ENCODE peak calls at places on chromosomes 1 and 21, in five cellular contexts. L is neuronal stem cell, F is GM23338, Z is mammary epithelial cell, H is IMR-90. N is an unnamed sample.

GRCh38 chr1:14606632-14607031 is 8.1 kb downstream of the KAZN start:
- DNase-seq in L (no peak), F (no peak), Z (no peak), H (no peak), N (no peak)

GRCh38 chr1:187527346-187527745 is 698.6 kb downstream of the PLA2G4A start:
- DNase-seq in L (no peak), F (no peak), Z (no peak), H (peak; percentile 24), N (no peak)

GRCh38 chr1:169113613-169114119 is 7.2 kb downstream of the ATP1B1 start:
- DNase-seq in L (no peak), F (peak; percentile 65), Z (peak; percentile 87), H (peak; percentile 95), N (peak; percentile 97)

GRCh38 chr1:41773144-41773571 is 145.6 kb downstream of the HIVEP3 start:
- DNase-seq in L (no peak), F (no peak), Z (peak; percentile 59), H (peak; percentile 80), N (peak; percentile 65)

GRCh38 chr1:206004821-206005220 is 1.6 kb upstream of the RAB7B start:
- DNase-seq in L (no peak), F (no peak), Z (peak; percentile 77), H (no peak), N (no peak)

GRCh38 chr21:42433946-42434551 is 30.3 kb downstream of the UBASH3A start:
- DNase-seq in L (no peak), F (no peak), Z (peak; percentile 45), H (no peak), N (no peak)

GRCh38 chr1:74463301-74463988 is 49.0 kb downstream of the LRRC53 start:
- DNase-seq in L (no peak), F (no peak), Z (peak; percentile 3), H (peak; percentile 65), N (peak; percentile 58)

GRCh38 chr1:39105841-39106765 is 80.0 kb downstream of the NDUFS5 start:
- DNase-seq in L (no peak), F (peak; percentile 62), Z (peak; percentile 53), H (no peak), N (no peak)

GRCh38 chr1:165353731-165354671 is 2.5 kb downstream of the LMX1A start:
- DNase-seq in L (no peak), F (peak; percentile 76), Z (no peak), H (no peak), N (no peak)

GRCh38 chr1:205073511-205073910 is 10.7 kb downstream of the TMEM81 start:
- DNase-seq in L (no peak), F (no peak), Z (peak; percentile 78), H (no peak), N (no peak)

GRCh38 chr1:34683616-34684015 is 71.2 kb upstream of the GJB5 start:
- DNase-seq in L (no peak), F (no peak), Z (no peak), H (no peak), N (no peak)

GRCh38 chr1:209162651-209163050 is 420.9 kb upstream of the CAMK1G start:
- DNase-seq in L (no peak), F (no peak), Z (no peak), H (no peak), N (peak; percentile 54)

GRCh38 chr1:183267646-183268431 is 81.8 kb downstream of the LAMC2 start:
- DNase-seq in L (no peak), F (no peak), Z (peak; percentile 98), H (peak; percentile 99), N (peak; percentile 97)

GRCh38 chr1:154974086-154974807 is at the start of gene CKS1B:
- DNase-seq in L (peak; percentile 100), F (peak; percentile 100), Z (peak; percentile 100), H (peak; percentile 100), N (peak; percentile 100)

GRCh38 chr1:119859647-119860046 is 36.7 kb downstream of the ADAM30 start:
- DNase-seq in L (no peak), F (no peak), Z (peak; percentile 53), H (peak; percentile 89), N (peak; percentile 68)

GRCh38 chr1:25204797-25205441 is 27.4 kb downstream of the SYF2 start:
- DNase-seq in L (peak; percentile 30), F (peak; percentile 83), Z (peak; percentile 17), H (peak; percentile 58), N (peak; percentile 52)

GRCh38 chr1:179910934-179911333 is 28.8 kb downstream of the TOR1AIP1 start:
- DNase-seq in L (no peak), F (no peak), Z (no peak), H (peak; percentile 27), N (no peak)

GRCh38 chr1:25657121-25657521 is 40.5 kb downstream of the MAN1C1 start:
- DNase-seq in L (no peak), F (no peak), Z (no peak), H (no peak), N (no peak)

GRCh38 chr1:160007577-160008200 is 24.1 kb downstream of the PIGM start:
- DNase-seq in L (peak; percentile 66), F (peak; percentile 77), Z (no peak), H (peak; percentile 32), N (no peak)

GRCh38 chr1:25786887-25787286 is 13.1 kb upstream of the SELENON start:
- DNase-seq in L (no peak), F (no peak), Z (no peak), H (peak; percentile 50), N (peak; percentile 42)

GRCh38 chr1:29356663-29357062 is 120.3 kb downstream of the PTPRU start:
- DNase-seq in L (no peak), F (peak; percentile 78), Z (no peak), H (no peak), N (no peak)

GRCh38 chr1:158285756-158286241 is 3.9 kb upstream of the CD1C start:
- DNase-seq in L (no peak), F (no peak), Z (peak; percentile 5), H (no peak), N (no peak)

GRCh38 chr1:210072129-210072528 is 134.1 kb downstream of the SYT14 start:
- DNase-seq in L (no peak), F (no peak), Z (no peak), H (no peak), N (peak; percentile 8)

GRCh38 chr1:215887618-215888017 is 320.5 kb downstream of the KCTD3 start:
- DNase-seq in L (no peak), F (no peak), Z (no peak), H (peak; percentile 27), N (no peak)

GRCh38 chr1:154989195-154989860 is 4.1 kb upstream of the LENEP start:
- DNase-seq in L (no peak), F (no peak), Z (no peak), H (no peak), N (no peak)

GRCh38 chr21:43317959-43318358 is 109.0 kb downstream of the SIK1 start:
- DNase-seq in L (no peak), F (no peak), Z (no peak), H (no peak), N (no peak)

GRCh38 chr1:78370356-78370755 is 120.4 kb upstream of the PTGFR start:
- DNase-seq in L (no peak), F (no peak), Z (peak; percentile 73), H (peak; percentile 73), N (peak; percentile 62)

GRCh38 chr1:16172964-16173446 is 17.1 kb upstream of the EPHA2 start:
- DNase-seq in L (no peak), F (no peak), Z (no peak), H (peak; percentile 45), N (peak; percentile 83)

GRCh38 chr1:38991638-38992449 is 768 bp downstream of the AKIRIN1 start:
- DNase-seq in L (peak; percentile 35), F (peak; percentile 64), Z (peak; percentile 21), H (no peak), N (peak; percentile 16)

GRCh38 chr1:84377480-84378095 is 20.7 kb upstream of the DNASE2B start:
- DNase-seq in L (no peak), F (no peak), Z (peak; percentile 34), H (peak; percentile 92), N (peak; percentile 90)

GRCh38 chr1:203340112-203340804 is 10.7 kb downstream of the FMOD start:
- DNase-seq in L (peak; percentile 72), F (peak; percentile 95), Z (peak; percentile 63), H (peak; percentile 84), N (peak; percentile 56)

GRCh38 chr1:207031632-207032258 is 811 bp downstream of the C1orf116 start:
- DNase-seq in L (no peak), F (no peak), Z (peak; percentile 60), H (no peak), N (no peak)

GRCh38 chr1:153658400-153659174 is at the start of gene SNAPIN:
- DNase-seq in L (peak; percentile 81), F (peak; percentile 97), Z (peak; percentile 83), H (peak; percentile 80), N (peak; percentile 71)

GRCh38 chr1:30905898-30906620 is 2.5 kb downstream of the SDC3 start:
- DNase-seq in L (no peak), F (no peak), Z (no peak), H (no peak), N (no peak)

GRCh38 chr21:44969965-44970755 is 30.3 kb downstream of the SLX9 start:
- DNase-seq in L (no peak), F (no peak), Z (no peak), H (peak; percentile 87), N (peak; percentile 37)
- H3K4me3 ChIP-seq in L (no peak overlapping the region), F (no peak overlapping the region), Z (no peak overlapping the region), H (no peak overlapping the region), N (peak overlapping the region; percentile 7)

GRCh38 chr21:37006521-37007291 is at the start of gene RIPPLY3:
- DNase-seq in L (no peak), F (peak; percentile 75), Z (peak; percentile 38), H (no peak), N (peak; percentile 19)
- H2AFZ ChIP-seq in L (peak within 1 kb of the TSS; percentile 66), F (peak within 1 kb of the TSS; percentile 98), Z (peak within 1 kb of the TSS; percentile 90), H (peak within 1 kb of the TSS; percentile 87), N (peak within 1 kb of the TSS; percentile 81)

DNA sequence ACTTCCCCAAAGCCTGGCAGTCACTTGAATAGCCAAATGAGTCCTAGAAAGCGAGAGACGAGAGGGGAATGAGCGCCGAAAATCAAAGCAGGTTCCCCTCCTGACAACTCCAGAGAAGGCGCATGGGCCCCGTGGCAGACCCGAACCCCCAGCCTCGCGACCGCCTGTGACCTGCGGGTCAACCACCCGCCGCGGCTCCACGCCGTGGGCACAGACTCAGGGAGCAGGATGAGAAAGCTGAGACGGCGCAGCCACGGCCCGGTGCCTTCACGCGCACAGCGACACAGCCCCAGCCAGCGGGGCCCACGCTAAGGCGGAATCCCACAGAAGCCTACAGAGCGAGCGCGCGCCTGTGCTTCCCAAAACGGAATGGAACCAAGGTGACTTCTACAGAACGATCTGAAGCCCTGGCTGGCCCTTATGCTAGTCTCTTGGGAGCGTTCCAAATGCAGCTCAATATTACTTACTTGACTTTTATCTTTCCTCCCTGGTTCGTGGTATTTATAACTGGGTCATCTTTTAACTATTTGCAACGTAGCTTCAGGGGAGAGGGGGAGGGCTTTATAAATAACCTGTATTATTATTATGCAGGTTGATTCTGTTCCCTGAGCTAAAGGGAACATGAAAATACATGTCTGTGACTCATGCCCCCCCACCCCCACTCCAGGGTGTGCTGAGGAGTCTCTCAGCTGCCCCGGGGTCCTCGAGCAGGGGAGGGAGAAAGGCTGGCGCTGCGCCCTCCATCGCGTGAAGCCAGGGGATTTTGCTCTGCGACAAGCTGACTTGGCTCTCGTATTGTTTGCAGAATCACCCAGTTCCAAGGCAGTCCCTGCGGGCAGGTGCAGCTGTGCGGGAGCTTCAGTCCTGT is 1.7 kb downstream of the TSPEAR start:
- DNase-seq in L (no peak), F (peak; percentile 48), Z (peak; percentile 82), H (peak; percentile 0), N (no peak)
- H3K4me3 ChIP-seq in L (no peak overlapping the region), F (peak overlapping the region; percentile 71), Z (peak overlapping the region; percentile 39), H (no peak overlapping the region), N (no peak overlapping the region)

DNA sequence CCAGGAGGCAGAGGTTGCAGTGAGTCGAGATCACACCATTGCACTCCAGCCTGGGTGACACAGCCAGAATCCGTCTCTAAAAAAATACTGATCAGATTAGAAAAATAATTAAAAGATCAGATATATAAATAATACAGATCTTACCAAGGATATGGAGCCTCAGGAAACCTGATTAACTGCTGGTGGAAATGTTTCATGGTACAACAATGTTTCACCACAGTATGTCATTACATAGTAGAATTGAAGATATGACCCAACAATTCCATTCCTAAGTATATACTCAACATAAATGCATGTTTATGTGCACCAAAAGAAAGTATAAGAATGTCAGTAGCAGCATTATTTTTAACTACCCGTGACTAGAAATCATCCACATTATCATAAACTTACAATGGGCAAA is 41.7 kb downstream of the CD53 start:
- DNase-seq in L (no peak), F (no peak), Z (peak; percentile 11), H (peak; percentile 5), N (no peak)
- H2AFZ ChIP-seq in L (no peak overlapping the region), F (no peak overlapping the region), Z (no peak overlapping the region), H (no peak overlapping the region), N (no peak overlapping the region)

N was measured in astrocyte.